ENCODE peak calls at places on chromosomes 2 and 18, in five cellular contexts. O is memory B cell; H is activated T-helper 1 cell treated with Interleukin-2 at 50 U/mL for 16 hours; X is central memory CD4-positive, alpha-beta T cell; M is Ammon's horn. J is an unnamed sample.
A peak's percentile ranks its signal among the peaks of the same experiment; 100 is the strongest.

GRCh38 chr2:226334981-226335720 is 464.5 kb downstream of the IRS1 start:
- DNase-seq in M (no peak), H (no peak), O (no peak), X (no peak), J (no peak)

GRCh38 chr2:25347205-25347815 is 5.6 kb upstream of the DNMT3A start:
- DNase-seq in O (no peak), X (no peak), H (no peak), M (no peak), J (no peak)

GRCh38 chr2:177817300-177817699 is 255.3 kb downstream of the PDE11A start:
- DNase-seq in X (no peak), O (no peak), H (no peak), M (no peak), J (no peak)

GRCh38 chr2:240929364-240930095 is 23.4 kb downstream of the CROCC2 start:
- DNase-seq in M (no peak), H (no peak), X (no peak), O (peak; percentile 5), J (peak; percentile 5)

GRCh38 chr2:238087211-238087610 is 12.9 kb upstream of the ESPNL start:
- DNase-seq in X (no peak), H (no peak), O (no peak), M (no peak), J (no peak)

GRCh38 chr18:37547196-37547595 is 18.4 kb downstream of the CELF4 start:
- DNase-seq in H (no peak), O (no peak), X (no peak), M (no peak), J (no peak)

GRCh38 chr18:52536039-52536438 is 196.0 kb downstream of the DCC start:
- DNase-seq in O (no peak), M (peak; percentile 20), H (no peak), X (no peak), J (no peak)

GRCh38 chr18:706438-706837 is 6.0 kb downstream of the ENOSF1 start:
- DNase-seq in O (no peak), M (peak; percentile 45), H (no peak), X (no peak), J (no peak)

GRCh38 chr18:48866028-48866733 is 84.6 kb downstream of the SMAD7 start:
- DNase-seq in X (no peak), O (no peak), H (no peak), M (peak; percentile 85), J (no peak)

GRCh38 chr2:189274412-189274811 is 94.9 kb upstream of the COL5A2 start:
- DNase-seq in O (no peak), X (no peak), M (no peak), H (no peak), J (no peak)

GRCh38 chr2:198351647-198352046 is 547.3 kb downstream of the PLCL1 start:
- DNase-seq in H (no peak), M (peak; percentile 58), O (no peak), X (no peak), J (no peak)

GRCh38 chr2:199988176-199988575 is 32.8 kb downstream of the MAIP1 start:
- DNase-seq in H (no peak), M (no peak), O (no peak), X (no peak), J (no peak)

GRCh38 chr2:200742426-200742825 is 69.3 kb upstream of the BZW1 start:
- DNase-seq in O (no peak), H (no peak), M (no peak), X (no peak), J (no peak)

GRCh38 chr2:173747037-173747436 is 218.1 kb downstream of the SP3 start:
- DNase-seq in O (no peak), X (no peak), H (no peak), M (peak; percentile 18), J (no peak)

GRCh38 chr2:57542081-57542480 is 504.5 kb upstream of the VRK2 start:
- DNase-seq in M (no peak), O (no peak), H (no peak), X (no peak), J (no peak)

GRCh38 chr18:62751977-62752376 is 36.6 kb downstream of the PHLPP1 start:
- DNase-seq in M (no peak), X (no peak), H (no peak), O (no peak), J (no peak)

GRCh38 chr2:112493858-112494648 is 12.1 kb downstream of the TTL start:
- DNase-seq in M (no peak), X (no peak), H (no peak), O (no peak), J (no peak)

GRCh38 chr2:101306410-101306809 is 2.1 kb downstream of the RNF149 start:
- DNase-seq in H (no peak), O (no peak), X (no peak), M (no peak), J (no peak)

GRCh38 chr2:11169333-11169732 is 14.1 kb downstream of the SLC66A3 start:
- DNase-seq in H (no peak), M (no peak), X (no peak), O (no peak), J (no peak)

GRCh38 chr2:56184500-56184996 is 758 bp downstream of the CCDC85A start:
- DNase-seq in H (no peak), X (no peak), M (no peak), O (peak; percentile 19), J (no peak)

GRCh38 chr2:69493268-69493667 is 56.0 kb upstream of the NFU1 start:
- DNase-seq in H (no peak), O (no peak), M (peak; percentile 85), X (no peak), J (no peak)

GRCh38 chr18:13640266-13640860 is 86.0 kb downstream of the FAM210A start:
- DNase-seq in X (no peak), H (no peak), M (no peak), O (no peak), J (no peak)

GRCh38 chr2:8552264-8552913 is 129.5 kb upstream of the ID2 start:
- DNase-seq in M (no peak), H (no peak), O (no peak), X (no peak), J (no peak)

GRCh38 chr2:97734061-97734912 is 20.9 kb downstream of the ZAP70 start:
- DNase-seq in O (no peak), X (no peak), H (no peak), M (no peak), J (no peak)

GRCh38 chr2:30148850-30149249 is 2.0 kb downstream of the YPEL5 start:
- DNase-seq in H (no peak), X (no peak), M (no peak), O (no peak), J (no peak)

GRCh38 chr2:7670905-7671304 is 753.7 kb downstream of the RNF144A start:
- DNase-seq in M (no peak), X (no peak), O (no peak), H (no peak), J (no peak)

GRCh38 chr2:239526666-239527415 is 126.0 kb upstream of the HDAC4 start:
- DNase-seq in M (no peak), O (no peak), X (no peak), H (no peak), J (no peak)

GRCh38 chr2:27071990-27072830 is 756 bp upstream of the OST4 start:
- DNase-seq in M (no peak), O (no peak), X (no peak), H (no peak), J (no peak)

GRCh38 chr2:77521931-77522470 is at the start of gene LRRTM4:
- DNase-seq in O (no peak), M (peak; percentile 92), H (no peak), X (no peak), J (no peak)

GRCh38 chr2:195330513-195330956 is 326.5 kb upstream of the SLC39A10 start:
- DNase-seq in X (no peak), O (no peak), H (no peak), M (no peak), J (no peak)

GRCh38 chr2:58081000-58081399 is 34.4 kb downstream of the VRK2 start:
- DNase-seq in X (no peak), O (no peak), H (no peak), M (no peak), J (no peak)

GRCh38 chr2:24241528-24241927 is 66.7 kb downstream of the FAM228A start:
- DNase-seq in M (no peak), H (no peak), X (no peak), O (no peak), J (no peak)

GRCh38 chr2:121099329-121100318 is 185.4 kb downstream of the TFCP2L1 start:
- DNase-seq in O (no peak), H (no peak), M (peak; percentile 63), X (no peak), J (no peak)

GRCh38 chr2:175855794-175856453 is 146.1 kb downstream of the LNPK start:
- DNase-seq in H (no peak), M (peak; percentile 60), O (no peak), X (no peak), J (no peak)

GRCh38 chr18:44789704-44790103 is 109.0 kb downstream of the SETBP1 start:
- DNase-seq in M (no peak), X (no peak), O (no peak), H (no peak), J (no peak)

GRCh38 chr2:25372405-25373268 is 30.9 kb upstream of the DNMT3A start:
- DNase-seq in X (no peak), O (no peak), H (no peak), M (peak; percentile 58), J (no peak)

GRCh38 chr2:1824202-1824905 is 80.0 kb upstream of the PXDN start:
- DNase-seq in O (no peak), M (peak; percentile 42), H (no peak), X (no peak), J (no peak)

GRCh38 chr2:129806985-129807384 is 172.5 kb upstream of the RAB6C start:
- DNase-seq in M (no peak), X (no peak), H (no peak), O (no peak), J (no peak)

GRCh38 chr2:96325038-96325883 is at the start of gene ITPRIPL1:
- DNase-seq in X (no peak), O (peak; percentile 32), M (no peak), H (no peak), J (peak; percentile 39)

GRCh38 chr2:86787701-86788100 is 3.0 kb downstream of the CD8A start:
- DNase-seq in X (no peak), H (no peak), O (no peak), M (peak; percentile 66), J (no peak)